ENCODE peak calls at places on chromosomes 11 and 22, in six cellular contexts. C, E, L, B, U and G are unnamed samples.

GRCh38 chr11:40337118-40337517 is 1122.3 kb downstream of the LRRC4C start:
- DNase-seq in E (no peak), L (no peak), C (no peak), B (no peak), U (no peak), G (no peak)

GRCh38 chr22:40535642-40536041 is 100.9 kb downstream of the MRTFA start:
- DNase-seq in E (no peak), C (no peak), L (no peak), U (no peak), B (no peak), G (no peak)

GRCh38 chr22:25774575-25775026 is 32.6 kb downstream of the MYO18B start:
- DNase-seq in E (no peak), C (no peak), B (no peak), L (no peak), U (no peak), G (peak)

GRCh38 chr22:47176573-47177333 is 414.3 kb downstream of the TBC1D22A start:
- DNase-seq in E (no peak), L (no peak), B (peak), C (no peak), U (no peak), G (peak)

GRCh38 chr11:6599449-6599848 is 4.0 kb downstream of the RRP8 start:
- DNase-seq in B (no peak), C (no peak), E (no peak), U (no peak), L (no peak), G (no peak)

GRCh38 chr11:119934267-119934666 is 203.6 kb downstream of the TRIM29 start:
- DNase-seq in E (no peak), U (no peak), L (no peak), B (no peak), C (no peak), G (no peak)

GRCh38 chr11:35009191-35009940 is 92.9 kb downstream of the PDHX start:
- DNase-seq in E (no peak), C (peak), U (peak), L (no peak), B (no peak), G (no peak)

GRCh38 chr22:45683248-45683647 is 11.6 kb downstream of the ATXN10 start:
- DNase-seq in U (no peak), B (no peak), L (no peak), E (peak), C (no peak), G (no peak)

GRCh38 chr11:106159846-106160245 is 82.4 kb downstream of the AASDHPPT start:
- DNase-seq in U (no peak), E (no peak), L (no peak), C (no peak), B (no peak), G (no peak)

GRCh38 chr11:102360681-102361080 is 13.7 kb downstream of the BIRC2 start:
- DNase-seq in C (no peak), U (no peak), B (no peak), E (no peak), L (no peak), G (no peak)

GRCh38 chr11:2376751-2377451 is at the start of gene CD81:
- DNase-seq in U (peak), E (no peak), L (peak), C (peak), B (peak), G (peak)

GRCh38 chr11:81165164-81165563 is 1568.5 kb downstream of the FAM181B start:
- DNase-seq in L (no peak), B (no peak), E (no peak), C (no peak), U (no peak), G (no peak)

GRCh38 chr11:73384871-73385692 is 8.9 kb downstream of the RELT start:
- DNase-seq in C (no peak), B (no peak), U (no peak), L (peak), E (peak), G (no peak)

GRCh38 chr11:113884361-113884836 is 9.0 kb upstream of the USP28 start:
- DNase-seq in L (no peak), B (no peak), C (peak), U (no peak), E (no peak), G (peak)